ENCODE peak calls at places on chromosomes 2 and 18, in five cellular contexts. E, G, F, X and H are unnamed samples.

GRCh38 chr2:218960196-218961165 is 1.0 kb downstream of the CDK5R2 start:
- DNase-seq in E (peak; percentile 52), G (no peak), F (no peak), X (no peak), H (no peak)

GRCh38 chr2:239181074-239181581 is 219.7 kb downstream of the HDAC4 start:
- DNase-seq in E (no peak), G (no peak), F (no peak), X (no peak), H (no peak)

GRCh38 chr2:206867006-206867405 is 72.3 kb upstream of the CPO start:
- DNase-seq in E (no peak), G (no peak), F (no peak), X (no peak), H (no peak)

GRCh38 chr2:39724828-39725144 is 54.3 kb downstream of the THUMPD2 start:
- DNase-seq in E (no peak), G (no peak), F (no peak), X (no peak), H (no peak)

GRCh38 chr18:8658858-8659485 is 46.4 kb upstream of the MTCL1 start:
- DNase-seq in E (no peak), G (no peak), F (no peak), X (no peak), H (no peak)

GRCh38 chr18:3511980-3512379 is 62.0 kb downstream of the TGIF1 start:
- DNase-seq in E (no peak), G (no peak), F (no peak), X (no peak), H (no peak)

GRCh38 chr18:7467708-7468466 is 99.2 kb upstream of the PTPRM start:
- DNase-seq in E (no peak), G (no peak), F (no peak), X (no peak), H (no peak)

GRCh38 chr2:64952896-64953482 is 36.2 kb upstream of the SLC1A4 start:
- DNase-seq in E (no peak), G (no peak), F (no peak), X (no peak), H (no peak)

GRCh38 chr2:130913891-130914290 is 77.2 kb downstream of the ARHGEF4 start:
- DNase-seq in E (peak; percentile 18), G (no peak), F (no peak), X (no peak), H (no peak)

GRCh38 chr2:181810823-181811695 is 80.5 kb upstream of the ITPRID2 start:
- DNase-seq in E (no peak), G (no peak), F (no peak), X (peak; percentile 71), H (no peak)

GRCh38 chr2:45786831-45787357 is 135.4 kb downstream of the PRKCE start:
- DNase-seq in E (no peak), G (no peak), F (no peak), X (no peak), H (no peak)

GRCh38 chr2:19899853-19900525 is 1.8 kb downstream of the TTC32 start:
- DNase-seq in E (no peak), G (no peak), F (no peak), X (peak; percentile 35), H (no peak)

GRCh38 chr2:50691518-50691917 is 340.4 kb downstream of the NRXN1 start:
- DNase-seq in E (no peak), G (no peak), F (no peak), X (no peak), H (no peak)

GRCh38 chr2:39620067-39620466 is 45.6 kb upstream of the TMEM178A start:
- DNase-seq in E (no peak), G (peak; percentile 61), F (no peak), X (peak; percentile 91), H (peak; percentile 44)

GRCh38 chr2:62215306-62216064 is 19.6 kb downstream of the B3GNT2 start:
- DNase-seq in E (no peak), G (no peak), F (no peak), X (no peak), H (no peak)